ENCODE peak calls at places on chromosomes 6 and 20, in nine cellular contexts. One of them, this sample, is unnamed.

GRCh38 chr6:34657037-34657306 is 39.6 kb downstream of the ILRUN start:
- DNase-seq in cardiac fibroblast: no peak
- DNase-seq in NCI-H1092 treated with DMSO at 0.1 percent for 48 hours: no peak
- DNase-seq in H4: peak
- DNase-seq in OCI-LY7: no peak
- DNase-seq in AG20443: no peak
- DNase-seq in activated gamma-delta T cell: no peak
- DNase-seq in NCI-H2029: no peak
- DNase-seq in RPMI8226: peak
- DNase-seq in this sample: peak

GRCh38 chr6:3176562-3177355 is 19.4 kb upstream of the TUBB2A start:
- DNase-seq in cardiac fibroblast: peak
- DNase-seq in NCI-H1092 treated with DMSO at 0.1 percent for 48 hours: no peak
- DNase-seq in H4: peak
- DNase-seq in OCI-LY7: no peak
- DNase-seq in AG20443: peak
- DNase-seq in activated gamma-delta T cell: no peak
- DNase-seq in NCI-H2029: peak
- DNase-seq in RPMI8226: peak
- DNase-seq in this sample: no peak

GRCh38 chr6:151321438-151321837 is 69.9 kb downstream of the ZBTB2 start:
- DNase-seq in cardiac fibroblast: no peak
- DNase-seq in NCI-H1092 treated with DMSO at 0.1 percent for 48 hours: no peak
- DNase-seq in H4: no peak
- DNase-seq in OCI-LY7: no peak
- DNase-seq in AG20443: no peak
- DNase-seq in activated gamma-delta T cell: no peak
- DNase-seq in NCI-H2029: no peak
- DNase-seq in RPMI8226: no peak
- DNase-seq in this sample: no peak

GRCh38 chr6:11093065-11093590 is 506 bp upstream of the SMIM13 start:
- DNase-seq in cardiac fibroblast: no peak
- DNase-seq in NCI-H1092 treated with DMSO at 0.1 percent for 48 hours: no peak
- DNase-seq in H4: peak
- DNase-seq in OCI-LY7: peak
- DNase-seq in AG20443: no peak
- DNase-seq in activated gamma-delta T cell: no peak
- DNase-seq in NCI-H2029: peak
- DNase-seq in RPMI8226: peak
- DNase-seq in this sample: no peak

GRCh38 chr6:146864300-146864699 is 265.5 kb downstream of the ADGB start:
- DNase-seq in cardiac fibroblast: no peak
- DNase-seq in NCI-H1092 treated with DMSO at 0.1 percent for 48 hours: no peak
- DNase-seq in H4: no peak
- DNase-seq in OCI-LY7: no peak
- DNase-seq in AG20443: no peak
- DNase-seq in activated gamma-delta T cell: no peak
- DNase-seq in NCI-H2029: no peak
- DNase-seq in RPMI8226: no peak
- DNase-seq in this sample: no peak

GRCh38 chr6:113361014-113361645 is 496.0 kb upstream of the MARCKS start:
- DNase-seq in cardiac fibroblast: peak
- DNase-seq in NCI-H1092 treated with DMSO at 0.1 percent for 48 hours: no peak
- DNase-seq in H4: peak
- DNase-seq in OCI-LY7: no peak
- DNase-seq in AG20443: peak
- DNase-seq in activated gamma-delta T cell: no peak
- DNase-seq in NCI-H2029: peak
- DNase-seq in RPMI8226: no peak
- DNase-seq in this sample: no peak

GRCh38 chr6:107114213-107114871 is 973 bp downstream of the BEND3 start:
- DNase-seq in cardiac fibroblast: peak
- DNase-seq in NCI-H1092 treated with DMSO at 0.1 percent for 48 hours: peak
- DNase-seq in H4: peak
- DNase-seq in OCI-LY7: peak
- DNase-seq in AG20443: peak
- DNase-seq in activated gamma-delta T cell: peak
- DNase-seq in NCI-H2029: peak
- DNase-seq in RPMI8226: peak
- DNase-seq in this sample: peak

GRCh38 chr20:49259284-49259683 is 18.6 kb downstream of the ZNFX1 start:
- DNase-seq in cardiac fibroblast: no peak
- DNase-seq in NCI-H1092 treated with DMSO at 0.1 percent for 48 hours: no peak
- DNase-seq in H4: no peak
- DNase-seq in OCI-LY7: no peak
- DNase-seq in AG20443: no peak
- DNase-seq in activated gamma-delta T cell: no peak
- DNase-seq in NCI-H2029: no peak
- DNase-seq in RPMI8226: no peak
- DNase-seq in this sample: no peak

GRCh38 chr6:46538800-46539199 is 47.6 kb upstream of the RCAN2 start:
- DNase-seq in cardiac fibroblast: no peak
- DNase-seq in NCI-H1092 treated with DMSO at 0.1 percent for 48 hours: no peak
- DNase-seq in H4: no peak
- DNase-seq in OCI-LY7: no peak
- DNase-seq in AG20443: no peak
- DNase-seq in activated gamma-delta T cell: no peak
- DNase-seq in NCI-H2029: no peak
- DNase-seq in RPMI8226: no peak
- DNase-seq in this sample: no peak

GRCh38 chr6:167707686-167708500 is 118.8 kb upstream of the AFDN start:
- DNase-seq in cardiac fibroblast: no peak
- DNase-seq in NCI-H1092 treated with DMSO at 0.1 percent for 48 hours: no peak
- DNase-seq in H4: no peak
- DNase-seq in OCI-LY7: no peak
- DNase-seq in AG20443: no peak
- DNase-seq in activated gamma-delta T cell: no peak
- DNase-seq in NCI-H2029: no peak
- DNase-seq in RPMI8226: no peak
- DNase-seq in this sample: no peak

GRCh38 chr20:47534405-47534804 is 32.7 kb downstream of the NCOA3 start:
- DNase-seq in cardiac fibroblast: no peak
- DNase-seq in NCI-H1092 treated with DMSO at 0.1 percent for 48 hours: no peak
- DNase-seq in H4: no peak
- DNase-seq in OCI-LY7: no peak
- DNase-seq in AG20443: no peak
- DNase-seq in activated gamma-delta T cell: no peak
- DNase-seq in NCI-H2029: no peak
- DNase-seq in RPMI8226: no peak
- DNase-seq in this sample: no peak

GRCh38 chr6:43089874-43090556 is 13.9 kb downstream of the PTK7 start:
- DNase-seq in cardiac fibroblast: no peak
- DNase-seq in NCI-H1092 treated with DMSO at 0.1 percent for 48 hours: no peak
- DNase-seq in H4: no peak
- DNase-seq in OCI-LY7: no peak
- DNase-seq in AG20443: peak
- DNase-seq in activated gamma-delta T cell: no peak
- DNase-seq in NCI-H2029: no peak
- DNase-seq in RPMI8226: no peak
- DNase-seq in this sample: peak

GRCh38 chr6:93021235-93021909 is 398.0 kb downstream of the EPHA7 start:
- DNase-seq in cardiac fibroblast: no peak
- DNase-seq in NCI-H1092 treated with DMSO at 0.1 percent for 48 hours: peak
- DNase-seq in H4: no peak
- DNase-seq in OCI-LY7: no peak
- DNase-seq in AG20443: no peak
- DNase-seq in activated gamma-delta T cell: no peak
- DNase-seq in NCI-H2029: no peak
- DNase-seq in RPMI8226: no peak
- DNase-seq in this sample: no peak

GRCh38 chr6:39553811-39554802 is 171.1 kb downstream of the KIF6 start:
- DNase-seq in cardiac fibroblast: no peak
- DNase-seq in NCI-H1092 treated with DMSO at 0.1 percent for 48 hours: no peak
- DNase-seq in H4: no peak
- DNase-seq in OCI-LY7: no peak
- DNase-seq in AG20443: peak
- DNase-seq in activated gamma-delta T cell: no peak
- DNase-seq in NCI-H2029: no peak
- DNase-seq in RPMI8226: peak
- DNase-seq in this sample: no peak

GRCh38 chr20:49572857-49573256 is 4.9 kb upstream of the PTGIS start:
- DNase-seq in cardiac fibroblast: no peak
- DNase-seq in NCI-H1092 treated with DMSO at 0.1 percent for 48 hours: no peak
- DNase-seq in H4: no peak
- DNase-seq in OCI-LY7: no peak
- DNase-seq in AG20443: no peak
- DNase-seq in activated gamma-delta T cell: no peak
- DNase-seq in NCI-H2029: no peak
- DNase-seq in RPMI8226: no peak
- DNase-seq in this sample: no peak

GRCh38 chr6:151680846-151681425 is 126.5 kb upstream of the ESR1 start:
- DNase-seq in cardiac fibroblast: no peak
- DNase-seq in NCI-H1092 treated with DMSO at 0.1 percent for 48 hours: no peak
- DNase-seq in H4: no peak
- DNase-seq in OCI-LY7: no peak
- DNase-seq in AG20443: no peak
- DNase-seq in activated gamma-delta T cell: no peak
- DNase-seq in NCI-H2029: no peak
- DNase-seq in RPMI8226: no peak
- DNase-seq in this sample: no peak

GRCh38 chr6:5763871-5764270 is 242.9 kb downstream of the NRN1 start:
- DNase-seq in cardiac fibroblast: no peak
- DNase-seq in NCI-H1092 treated with DMSO at 0.1 percent for 48 hours: no peak
- DNase-seq in H4: no peak
- DNase-seq in OCI-LY7: peak
- DNase-seq in AG20443: peak
- DNase-seq in activated gamma-delta T cell: no peak
- DNase-seq in NCI-H2029: no peak
- DNase-seq in RPMI8226: no peak
- DNase-seq in this sample: no peak

GRCh38 chr6:170444056-170444505 is 109.0 kb downstream of the PSMB1 start:
- DNase-seq in cardiac fibroblast: no peak
- DNase-seq in NCI-H1092 treated with DMSO at 0.1 percent for 48 hours: peak
- DNase-seq in H4: no peak
- DNase-seq in OCI-LY7: no peak
- DNase-seq in AG20443: no peak
- DNase-seq in activated gamma-delta T cell: no peak
- DNase-seq in NCI-H2029: peak
- DNase-seq in RPMI8226: peak
- DNase-seq in this sample: no peak

GRCh38 chr20:2401527-2401926 is 20.8 kb downstream of the TGM6 start:
- DNase-seq in cardiac fibroblast: no peak
- DNase-seq in NCI-H1092 treated with DMSO at 0.1 percent for 48 hours: no peak
- DNase-seq in H4: no peak
- DNase-seq in OCI-LY7: no peak
- DNase-seq in AG20443: peak
- DNase-seq in activated gamma-delta T cell: no peak
- DNase-seq in NCI-H2029: no peak
- DNase-seq in RPMI8226: no peak
- DNase-seq in this sample: no peak

GRCh38 chr6:21769405-21769851 is 175.9 kb downstream of the SOX4 start:
- DNase-seq in cardiac fibroblast: peak
- DNase-seq in NCI-H1092 treated with DMSO at 0.1 percent for 48 hours: no peak
- DNase-seq in H4: peak
- DNase-seq in OCI-LY7: no peak
- DNase-seq in AG20443: peak
- DNase-seq in activated gamma-delta T cell: no peak
- DNase-seq in NCI-H2029: no peak
- DNase-seq in RPMI8226: no peak
- DNase-seq in this sample: no peak

GRCh38 chr20:35269055-35269781 is 8.7 kb downstream of the MMP24OS start:
- DNase-seq in cardiac fibroblast: peak
- DNase-seq in NCI-H1092 treated with DMSO at 0.1 percent for 48 hours: peak
- DNase-seq in H4: peak
- DNase-seq in OCI-LY7: peak
- DNase-seq in AG20443: peak
- DNase-seq in activated gamma-delta T cell: no peak
- DNase-seq in NCI-H2029: peak
- DNase-seq in RPMI8226: peak
- DNase-seq in this sample: peak

GRCh38 chr6:84119277-84119676 is 85.7 kb downstream of the MRAP2 start:
- DNase-seq in cardiac fibroblast: no peak
- DNase-seq in NCI-H1092 treated with DMSO at 0.1 percent for 48 hours: no peak
- DNase-seq in H4: no peak
- DNase-seq in OCI-LY7: no peak
- DNase-seq in AG20443: no peak
- DNase-seq in activated gamma-delta T cell: no peak
- DNase-seq in NCI-H2029: no peak
- DNase-seq in RPMI8226: no peak
- DNase-seq in this sample: no peak